ENCODE peak calls at places on chromosomes 5 and 9, in five cellular contexts. One of them, this sample, is unnamed.

GRCh38 chr5:156802501-156802900 is 47.6 kb upstream of the PPP1R2B start:
- DNase-seq in anterior cingulate cortex: no peak
- DNase-seq in mesothelial cell of epicardium: no peak
- DNase-seq in pulmonary artery endothelial cell: no peak
- DNase-seq in GM04503: no peak
- DNase-seq in this sample: no peak

GRCh38 chr5:141835928-141836667 is 42.1 kb downstream of the PCDH1 start:
- DNase-seq in anterior cingulate cortex: no peak
- DNase-seq in mesothelial cell of epicardium: no peak
- DNase-seq in pulmonary artery endothelial cell: peak; percentile 48
- DNase-seq in GM04503: no peak
- DNase-seq in this sample: no peak

GRCh38 chr5:150113047-150113744 is 26.8 kb upstream of the CSF1R start:
- DNase-seq in pulmonary artery endothelial cell: no peak
- DNase-seq in GM04503: no peak
- DNase-seq in anterior cingulate cortex: no peak
- DNase-seq in mesothelial cell of epicardium: no peak
- DNase-seq in this sample: no peak

GRCh38 chr5:72013741-72014703 is 93.3 kb upstream of the MAP1B start:
- DNase-seq in pulmonary artery endothelial cell: no peak
- DNase-seq in mesothelial cell of epicardium: no peak
- DNase-seq in anterior cingulate cortex: peak; percentile 24
- DNase-seq in GM04503: no peak
- DNase-seq in this sample: no peak

GRCh38 chr9:92176068-92176799 is 61.0 kb upstream of the SPTLC1 start:
- DNase-seq in anterior cingulate cortex: no peak
- DNase-seq in mesothelial cell of epicardium: no peak
- DNase-seq in GM04503: no peak
- DNase-seq in pulmonary artery endothelial cell: no peak
- DNase-seq in this sample: no peak

GRCh38 chr9:132631280-132631679 is 38.5 kb downstream of the DDX31 start:
- DNase-seq in mesothelial cell of epicardium: no peak
- DNase-seq in GM04503: no peak
- DNase-seq in pulmonary artery endothelial cell: no peak
- DNase-seq in anterior cingulate cortex: no peak
- DNase-seq in this sample: no peak

GRCh38 chr5:90510438-90510837 is 18.9 kb downstream of the LYSMD3 start:
- DNase-seq in mesothelial cell of epicardium: no peak
- DNase-seq in anterior cingulate cortex: no peak
- DNase-seq in pulmonary artery endothelial cell: no peak
- DNase-seq in GM04503: no peak
- DNase-seq in this sample: no peak

GRCh38 chr5:89313804-89314588 is 431.0 kb upstream of the MEF2C start:
- DNase-seq in pulmonary artery endothelial cell: peak; percentile 15
- DNase-seq in mesothelial cell of epicardium: no peak
- DNase-seq in anterior cingulate cortex: no peak
- DNase-seq in GM04503: peak; percentile 55
- DNase-seq in this sample: no peak

GRCh38 chr9:133396952-133397351 is 20.8 kb downstream of the STKLD1 start:
- DNase-seq in mesothelial cell of epicardium: no peak
- DNase-seq in GM04503: no peak
- DNase-seq in pulmonary artery endothelial cell: no peak
- DNase-seq in anterior cingulate cortex: no peak
- DNase-seq in this sample: peak; percentile 81

GRCh38 chr9:129509508-129509907 is 111.4 kb downstream of the C9orf50 start:
- DNase-seq in anterior cingulate cortex: no peak
- DNase-seq in GM04503: no peak
- DNase-seq in mesothelial cell of epicardium: no peak
- DNase-seq in pulmonary artery endothelial cell: no peak
- DNase-seq in this sample: no peak

GRCh38 chr5:179793470-179794139 is at the start of gene LTC4S:
- DNase-seq in anterior cingulate cortex: no peak
- DNase-seq in pulmonary artery endothelial cell: no peak
- DNase-seq in mesothelial cell of epicardium: no peak
- DNase-seq in GM04503: peak; percentile 20
- DNase-seq in this sample: no peak

GRCh38 chr9:4237748-4238511 is 61.9 kb downstream of the GLIS3 start:
- DNase-seq in pulmonary artery endothelial cell: no peak
- DNase-seq in mesothelial cell of epicardium: no peak
- DNase-seq in anterior cingulate cortex: peak; percentile 1
- DNase-seq in GM04503: no peak
- DNase-seq in this sample: no peak

GRCh38 chr9:110099236-110099741 is 108.7 kb downstream of the C9orf152 start:
- DNase-seq in mesothelial cell of epicardium: no peak
- DNase-seq in pulmonary artery endothelial cell: peak; percentile 44
- DNase-seq in GM04503: peak; percentile 62
- DNase-seq in anterior cingulate cortex: peak; percentile 3
- DNase-seq in this sample: no peak

GRCh38 chr5:676699-677076 is 16.5 kb downstream of the TPPP start:
- DNase-seq in GM04503: no peak
- DNase-seq in pulmonary artery endothelial cell: no peak
- DNase-seq in anterior cingulate cortex: no peak
- DNase-seq in mesothelial cell of epicardium: no peak
- DNase-seq in this sample: no peak

GRCh38 chr9:105053209-105053652 is 125.3 kb upstream of the ABCA1 start:
- DNase-seq in pulmonary artery endothelial cell: no peak
- DNase-seq in anterior cingulate cortex: no peak
- DNase-seq in GM04503: no peak
- DNase-seq in mesothelial cell of epicardium: no peak
- DNase-seq in this sample: no peak

GRCh38 chr5:1751026-1751863 is 48.4 kb downstream of the MRPL36 start:
- DNase-seq in pulmonary artery endothelial cell: no peak
- DNase-seq in mesothelial cell of epicardium: no peak
- DNase-seq in GM04503: no peak
- DNase-seq in anterior cingulate cortex: no peak
- DNase-seq in this sample: peak; percentile 47

GRCh38 chr9:108417726-108418125 is 438.1 kb downstream of the ACTL7B start:
- DNase-seq in mesothelial cell of epicardium: no peak
- DNase-seq in GM04503: no peak
- DNase-seq in pulmonary artery endothelial cell: no peak
- DNase-seq in anterior cingulate cortex: no peak
- DNase-seq in this sample: no peak

GRCh38 chr9:107946364-107947137 is 457.0 kb upstream of the KLF4 start:
- DNase-seq in pulmonary artery endothelial cell: no peak
- DNase-seq in GM04503: no peak
- DNase-seq in anterior cingulate cortex: no peak
- DNase-seq in mesothelial cell of epicardium: no peak
- DNase-seq in this sample: no peak

GRCh38 chr5:158116965-158117364 is 258.0 kb upstream of the CLINT1 start:
- DNase-seq in mesothelial cell of epicardium: no peak
- DNase-seq in pulmonary artery endothelial cell: no peak
- DNase-seq in anterior cingulate cortex: no peak
- DNase-seq in GM04503: no peak
- DNase-seq in this sample: no peak

GRCh38 chr5:2132497-2132847 is 249.7 kb upstream of the IRX4 start:
- DNase-seq in mesothelial cell of epicardium: no peak
- DNase-seq in pulmonary artery endothelial cell: no peak
- DNase-seq in GM04503: no peak
- DNase-seq in anterior cingulate cortex: no peak
- DNase-seq in this sample: no peak

This sample was measured in H1.